ENCODE peak calls at places on chromosomes 12 and 14, in nine cellular contexts. M is OCI-LY7, D is astrocyte, H is AG04450, K is Panc1, W is GM12878, A is HCT116, O is thyroid gland, R is left ventricle myocardium inferior. Y is an unnamed sample.

GRCh38 chr12:52673216-52673615 is 7.0 kb downstream of the KRT1 start:
- DNase-seq in H (no peak), W (no peak), O (no peak), R (no peak), A (no peak), K (no peak), M (no peak), D (peak; percentile 1), Y (no peak)

GRCh38 chr12:42484996-42485395 is 104.5 kb downstream of the PRICKLE1 start:
- DNase-seq in D (no peak), H (no peak), O (no peak), M (no peak), R (no peak), A (no peak), W (no peak), K (no peak), Y (no peak)

GRCh38 chr14:91996951-91997371 is 42.9 kb downstream of the TRIP11 start:
- DNase-seq in O (no peak), H (peak; percentile 26), K (peak; percentile 15), R (no peak), W (no peak), A (peak; percentile 44), D (peak; percentile 86), M (peak; percentile 66), Y (no peak)

GRCh38 chr12:89250648-89251047 is 101.7 kb downstream of the DUSP6 start:
- DNase-seq in A (no peak), W (no peak), M (no peak), O (no peak), H (no peak), R (no peak), D (no peak), K (no peak), Y (no peak)

GRCh38 chr12:105239304-105239703 is 3.3 kb upstream of the APPL2 start:
- DNase-seq in A (no peak), D (no peak), R (no peak), M (no peak), H (no peak), K (no peak), W (no peak), O (no peak), Y (no peak)

GRCh38 chr12:14643247-14643646 is 53.2 kb downstream of the GUCY2C start:
- DNase-seq in D (no peak), R (no peak), M (peak; percentile 47), O (no peak), K (no peak), W (no peak), A (no peak), H (no peak), Y (no peak)

GRCh38 chr14:100738704-100739131 is 12.0 kb downstream of the DLK1 start:
- DNase-seq in M (no peak), A (no peak), D (no peak), O (no peak), K (no peak), R (no peak), W (no peak), H (no peak), Y (no peak)

GRCh38 chr14:45526715-45527549 is 273.9 kb upstream of the MIS18BP1 start:
- DNase-seq in O (no peak), A (peak; percentile 51), R (no peak), W (peak; percentile 1), K (no peak), M (peak; percentile 37), D (no peak), H (no peak), Y (no peak)

GRCh38 chr14:48672506-48672905 is 913.7 kb downstream of the RPS29 start:
- DNase-seq in R (no peak), A (no peak), H (no peak), K (no peak), M (no peak), W (no peak), O (no peak), D (no peak), Y (no peak)

GRCh38 chr14:102574840-102575478 is 17.5 kb upstream of the RCOR1 start:
- DNase-seq in R (no peak), D (no peak), A (no peak), K (no peak), W (no peak), M (no peak), H (no peak), O (no peak), Y (no peak)

GRCh38 chr14:46582826-46583225 is 68.8 kb downstream of the RPL10L start:
- DNase-seq in D (no peak), A (no peak), O (no peak), K (no peak), H (no peak), M (no peak), R (no peak), W (no peak), Y (no peak)

GRCh38 chr14:46580941-46581671 is 70.5 kb downstream of the RPL10L start:
- DNase-seq in H (no peak), O (no peak), D (peak; percentile 33), K (no peak), W (no peak), A (peak; percentile 31), M (peak; percentile 41), R (no peak), Y (no peak)
- TF ChIP-seq CTCF in H (no peak), O (peak; percentile 37), D (peak; percentile 78), K (peak; percentile 67), W (peak; percentile 55), A (peak; percentile 51), M (peak; percentile 84), R (no peak), Y (no peak)

DNA sequence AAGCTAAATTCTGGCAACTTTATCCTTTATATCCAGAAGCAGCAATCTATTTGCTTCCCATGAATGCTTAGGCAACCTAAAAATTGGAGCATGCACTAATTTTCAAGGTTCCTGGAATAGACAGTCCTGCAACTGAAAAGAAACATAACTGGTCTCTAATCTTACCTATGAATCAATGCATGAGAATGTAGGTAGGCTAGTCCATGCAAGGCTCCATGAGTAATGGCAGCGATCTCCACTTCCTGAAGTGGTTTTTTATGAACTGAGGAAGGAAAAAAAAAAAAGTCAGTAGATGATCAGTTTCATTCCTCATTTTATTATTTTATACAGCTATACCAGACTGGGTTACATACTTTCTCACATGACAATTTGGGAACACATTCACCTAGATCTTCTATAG is 102.0 kb downstream of the PEBP1 start:
- DNase-seq in D (peak; percentile 77), R (no peak), H (no peak), W (no peak), O (no peak), A (peak; percentile 28), M (no peak), K (no peak), Y (no peak)
- H3K27ac ChIP-seq in D (no peak overlapping the region), R (no peak overlapping the region), H (no peak overlapping the region), W (peak overlapping the region; percentile 75), O (no peak overlapping the region), A (no peak overlapping the region), M (peak overlapping the region; percentile 90), K (no peak overlapping the region), Y (no peak overlapping the region)

GRCh38 chr12:131274906-131275305 is 321.2 kb downstream of the ADGRD1 start:
- DNase-seq in M (no peak), H (no peak), D (no peak), R (no peak), A (no peak), W (no peak), K (no peak), O (no peak), Y (no peak)
- TF ChIP-seq CTCF in M (no peak), H (no peak), D (no peak), R (no peak), A (no peak), W (no peak), K (no peak), O (no peak), Y (no peak)

DNA sequence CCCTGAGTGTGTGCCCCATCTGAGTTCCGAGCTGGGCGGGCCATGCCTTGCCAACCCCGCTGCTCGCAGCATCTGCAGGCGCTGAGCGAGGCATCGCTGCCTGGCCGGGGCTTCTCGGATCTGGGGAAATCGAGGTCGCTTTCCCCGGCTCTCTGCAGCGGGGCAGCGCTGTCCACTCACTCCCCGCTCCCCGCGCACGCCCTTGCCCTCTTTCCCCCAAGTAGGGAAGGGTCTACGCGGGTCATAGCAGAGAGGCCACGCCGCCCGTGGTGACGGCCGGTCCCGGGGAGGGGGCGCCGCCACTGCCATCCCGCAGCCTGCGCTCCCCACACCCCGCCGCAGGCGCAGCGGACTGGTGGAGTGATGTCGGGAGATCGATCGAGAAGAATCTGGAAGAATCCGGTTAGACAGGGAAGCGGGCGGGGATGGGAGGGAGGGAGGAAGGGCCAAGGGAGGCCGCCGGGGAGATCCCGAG is 472 bp upstream of the FKBP4 start:
- DNase-seq in H (no peak), A (no peak), R (no peak), K (no peak), M (peak; percentile 7), O (no peak), D (peak; percentile 24), W (no peak), Y (no peak)
- H3K27ac ChIP-seq in H (no peak overlapping the region), A (peak overlapping the region; percentile 37), R (peak overlapping the region; percentile 82), K (peak overlapping the region; percentile 63), M (no peak overlapping the region), O (peak overlapping the region; percentile 73), D (no peak overlapping the region), W (no peak overlapping the region), Y (peak overlapping the region; percentile 90)

Y was measured in esophagus muscularis mucosa.